ENCODE peak calls at places on chromosomes 7 and 10, in eight cellular contexts. F is CD8-positive, alpha-beta T cell; U is foreskin fibroblast; H is cardiac muscle cell; R is fibroblast of the aortic adventitia; C is endothelial cell; I is foreskin keratinocyte; D is upper lobe of right lung. N is an unnamed sample.

GRCh38 chr7:158581440-158582088 is 6.1 kb downstream of the PTPRN2 start:
- DNase-seq in F (no peak), H (no peak), I (no peak), D (no peak), R (no peak), C (no peak), U (no peak), N (no peak)

GRCh38 chr7:21580073-21580521 is 37.3 kb downstream of the DNAH11 start:
- DNase-seq in I (peak; percentile 92), D (no peak), C (no peak), F (no peak), U (peak; percentile 68), R (peak; percentile 68), H (no peak), N (no peak)

GRCh38 chr7:122383934-122384333 is 79.4 kb upstream of the FEZF1 start:
- DNase-seq in C (no peak), H (no peak), R (no peak), I (no peak), F (no peak), U (no peak), D (no peak), N (no peak)

GRCh38 chr7:135792866-135793265 is 44.3 kb upstream of the FAM180A start:
- DNase-seq in H (no peak), C (no peak), F (no peak), U (no peak), D (no peak), I (no peak), R (no peak), N (no peak)

GRCh38 chr10:62384057-62384446 is 9.9 kb downstream of the ZNF365 start:
- DNase-seq in R (peak; percentile 76), C (no peak), F (peak; percentile 20), I (peak; percentile 99), D (no peak), H (no peak), U (peak; percentile 73), N (no peak)

GRCh38 chr10:111129348-111129747 is 52.5 kb downstream of the ADRA2A start:
- DNase-seq in R (no peak), F (no peak), C (no peak), I (no peak), U (no peak), H (no peak), D (no peak), N (no peak)

GRCh38 chr10:115049957-115050356 is 43.2 kb upstream of the ATRNL1 start:
- DNase-seq in U (no peak), R (peak; percentile 12), H (no peak), C (no peak), F (no peak), I (no peak), D (no peak), N (no peak)

GRCh38 chr10:86365346-86366032 is 1.1 kb downstream of the GRID1 start:
- DNase-seq in D (peak; percentile 60), R (no peak), U (no peak), I (no peak), H (no peak), C (no peak), F (no peak), N (no peak)

GRCh38 chr10:91901784-91902677 is 7.3 kb downstream of the FGFBP3 start:
- DNase-seq in H (no peak), F (no peak), C (no peak), U (peak; percentile 95), D (no peak), R (peak; percentile 91), I (peak; percentile 90), N (no peak)

GRCh38 chr10:125016611-125017202 is 74.8 kb downstream of the ZRANB1 start:
- DNase-seq in I (no peak), R (peak; percentile 74), F (no peak), D (no peak), H (no peak), C (no peak), U (peak; percentile 72), N (no peak)

GRCh38 chr10:57849726-57850357 is 417.9 kb downstream of the IPMK start:
- DNase-seq in R (peak; percentile 29), F (no peak), C (no peak), I (peak; percentile 18), D (no peak), U (peak; percentile 34), H (no peak), N (no peak)

GRCh38 chr10:21069278-21069677 is 172.2 kb upstream of the NEBL start:
- DNase-seq in C (no peak), F (no peak), I (no peak), D (no peak), R (no peak), H (peak; percentile 30), U (no peak), N (no peak)

GRCh38 chr7:131011976-131012375 is 278.0 kb upstream of the KLF14 start:
- DNase-seq in U (peak; percentile 86), D (no peak), R (peak; percentile 91), H (no peak), C (no peak), F (no peak), I (peak; percentile 66), N (no peak)

GRCh38 chr7:75915416-75916156 is 631 bp downstream of the POR start:
- DNase-seq in U (peak; percentile 50), C (peak; percentile 10), D (no peak), R (peak; percentile 30), I (no peak), H (no peak), F (peak; percentile 9), N (no peak)

GRCh38 chr7:32091608-32092210 is 21.5 kb upstream of the PDE1C start:
- DNase-seq in H (no peak), C (no peak), F (no peak), I (no peak), R (no peak), U (no peak), D (no peak), N (no peak)

GRCh38 chr7:84202855-84203254 is 8.3 kb upstream of the SEMA3A start:
- DNase-seq in R (no peak), U (no peak), F (no peak), C (no peak), D (no peak), H (no peak), I (peak; percentile 44), N (no peak)

GRCh38 chr7:43758861-43759683 is 592 bp downstream of the BLVRA start:
- DNase-seq in I (no peak), C (peak; percentile 57), F (peak; percentile 11), D (no peak), H (peak; percentile 67), U (peak; percentile 61), R (peak; percentile 40), N (no peak)

GRCh38 chr10:76050291-76050625 is 618.8 kb downstream of the LRMDA start:
- DNase-seq in C (no peak), D (no peak), I (no peak), U (no peak), R (no peak), H (no peak), F (no peak), N (no peak)

GRCh38 chr10:76052798-76053473 is 621.5 kb downstream of the LRMDA start:
- DNase-seq in U (no peak), F (no peak), H (no peak), D (no peak), R (no peak), I (no peak), C (no peak), N (no peak)

GRCh38 chr10:76055466-76055865 is 624.0 kb downstream of the LRMDA start:
- DNase-seq in F (no peak), R (no peak), H (no peak), D (no peak), I (no peak), U (no peak), C (no peak), N (no peak)

GRCh38 chr10:76049581-76050290 is 618.3 kb downstream of the LRMDA start:
- DNase-seq in U (no peak), H (no peak), C (no peak), I (no peak), R (no peak), F (no peak), D (no peak), N (peak; percentile 61)

GRCh38 chr10:76051007-76051936 is 619.8 kb downstream of the LRMDA start:
- DNase-seq in D (no peak), C (no peak), H (peak; percentile 89), R (no peak), U (no peak), I (no peak), F (no peak), N (no peak)
- TF ChIP-seq CTCF in D (no peak), C (no peak), H (no peak), R (no peak), U (no peak), I (no peak), F (no peak), N (no peak)

GRCh38 chr10:921471-922414 is 9.8 kb downstream of the LARP4B start:
- DNase-seq in H (no peak), C (no peak), I (peak; percentile 46), F (no peak), U (no peak), D (no peak), R (peak; percentile 59), N (no peak)

GRCh38 chr10:923844-924523 is 7.5 kb downstream of the LARP4B start:
- DNase-seq in H (no peak), I (no peak), F (no peak), D (no peak), R (no peak), C (no peak), U (no peak), N (no peak)

GRCh38 chr10:927131-927530 is 4.4 kb downstream of the LARP4B start:
- DNase-seq in R (no peak), F (no peak), I (no peak), U (no peak), H (no peak), C (no peak), D (no peak), N (no peak)

GRCh38 chr10:926075-926698 is 5.3 kb downstream of the LARP4B start:
- DNase-seq in I (no peak), R (no peak), H (no peak), C (no peak), F (no peak), U (no peak), D (no peak), N (no peak)

DNA sequence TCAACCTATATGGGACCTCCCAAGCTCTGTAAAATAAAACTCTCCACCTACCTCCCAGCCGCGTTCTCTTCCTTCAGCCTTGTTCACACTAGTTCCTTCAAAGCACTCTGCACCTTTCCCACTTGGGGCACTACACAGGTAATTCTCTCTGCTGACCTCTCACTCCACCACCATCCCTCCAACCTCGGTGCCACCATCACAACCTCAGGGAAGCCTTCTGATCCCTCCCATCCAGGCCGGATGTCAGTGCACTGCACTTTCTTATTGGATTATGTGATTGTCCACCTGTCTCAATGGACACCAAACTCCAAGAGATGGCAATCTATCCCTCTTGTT is 7.0 kb downstream of the LARP4B start:
- DNase-seq in I (no peak), C (no peak), R (no peak), F (no peak), U (no peak), H (no peak), D (no peak), N (no peak)
- TF ChIP-seq CTCF in I (no peak), C (no peak), R (no peak), F (no peak), U (no peak), H (no peak), D (no peak), N (no peak)

GRCh38 chr7:2804227-2804763 is 39.8 kb downstream of the GNA12 start:
- DNase-seq in I (no peak), U (no peak), H (no peak), R (no peak), F (no peak), D (peak; percentile 5), C (no peak), N (no peak)
- TF ChIP-seq CTCF in I (peak; percentile 17), U (no peak), H (no peak), R (no peak), F (no peak), D (no peak), C (no peak), N (no peak)

GRCh38 chr7:108805808-108806397 is 236.2 kb downstream of the DNAJB9 start:
- DNase-seq in I (no peak), R (peak; percentile 62), U (peak; percentile 38), C (peak; percentile 12), D (no peak), H (no peak), F (no peak), N (no peak)
- TF ChIP-seq CTCF in I (peak; percentile 55), R (peak; percentile 63), U (peak; percentile 65), C (peak; percentile 73), D (peak; percentile 30), H (peak; percentile 63), F (no peak), N (peak; percentile 10)

N was measured in AG09319.